ENCODE peak calls at places on chromosomes 11 and 22, in ten cellular contexts. S is AG10803, R is GM23338, B is HCT116, I is SK-N-SH, W is fibroblast of the aortic adventitia, X is sigmoid colon, U is astrocyte of the spinal cord, F is heart left ventricle, Z is LNCaP clone FGC. T is an unnamed sample.
A peak's percentile ranks its signal among the peaks of the same experiment; 100 is the strongest.

GRCh38 chr11:101949846-101950245 is 33.5 kb upstream of the ANGPTL5 start:
- DNase-seq in S (no peak), R (peak; percentile 4), B (no peak), I (no peak), W (no peak), X (no peak), U (no peak), F (no peak), Z (no peak), T (no peak)

GRCh38 chr11:122175316-122175715 is 59.3 kb upstream of the BLID start:
- DNase-seq in S (no peak), R (no peak), B (no peak), I (no peak), W (no peak), X (no peak), U (no peak), F (no peak), Z (no peak), T (peak; percentile 57)

GRCh38 chr22:48316876-48317250 is 1510.8 kb downstream of the BRD1 start:
- DNase-seq in S (no peak), R (no peak), B (no peak), I (no peak), W (no peak), X (peak; percentile 37), U (no peak), F (no peak), Z (no peak), T (no peak)

GRCh38 chr11:19924321-19925115 is 211.9 kb downstream of the NAV2 start:
- DNase-seq in S (no peak), R (no peak), B (no peak), I (no peak), W (no peak), X (no peak), U (no peak), F (no peak), Z (no peak), T (no peak)

GRCh38 chr22:36344106-36344827 is 43.5 kb downstream of the MYH9 start:
- DNase-seq in S (no peak), R (no peak), B (no peak), I (no peak), W (no peak), X (no peak), U (no peak), F (no peak), Z (no peak), T (no peak)

GRCh38 chr11:27455667-27456066 is 16.9 kb downstream of the LGR4 start:
- DNase-seq in S (no peak), R (no peak), B (no peak), I (no peak), W (no peak), X (no peak), U (no peak), F (no peak), Z (no peak), T (no peak)

GRCh38 chr11:58493676-58494075 is 14.2 kb downstream of the OR5B21 start:
- DNase-seq in S (no peak), R (no peak), B (no peak), I (no peak), W (peak; percentile 25), X (no peak), U (peak; percentile 3), F (no peak), Z (no peak), T (peak; percentile 58)

GRCh38 chr22:21741790-21742189 is 6.2 kb upstream of the YPEL1 start:
- DNase-seq in S (no peak), R (no peak), B (no peak), I (no peak), W (no peak), X (no peak), U (no peak), F (no peak), Z (no peak), T (no peak)

GRCh38 chr22:28921585-28921879 is 38.2 kb downstream of the ZNRF3 start:
- DNase-seq in S (no peak), R (no peak), B (no peak), I (no peak), W (no peak), X (no peak), U (no peak), F (no peak), Z (no peak), T (no peak)

GRCh38 chr11:127288926-127289325 is 288.4 kb upstream of the KIRREL3 start:
- DNase-seq in S (no peak), R (no peak), B (no peak), I (no peak), W (no peak), X (no peak), U (no peak), F (no peak), Z (no peak), T (no peak)

GRCh38 chr11:133966924-133967598 is 10.3 kb upstream of the IGSF9B start:
- DNase-seq in S (no peak), R (peak; percentile 83), B (no peak), I (peak; percentile 66), W (no peak), X (peak; percentile 73), U (no peak), F (peak; percentile 85), Z (no peak), T (no peak)

GRCh38 chr11:68312117-68312779 is at the start of gene LRP5:
- DNase-seq in S (no peak), R (peak; percentile 42), B (no peak), I (peak; percentile 94), W (no peak), X (peak; percentile 69), U (no peak), F (no peak), Z (no peak), T (no peak)
- H3K4me3 ChIP-seq in S (peak within 1 kb of the TSS; percentile 74), R (peak within 1 kb of the TSS; percentile 83), B (peak within 1 kb of the TSS; percentile 69), I (peak within 1 kb of the TSS; percentile 67), W (peak within 1 kb of the TSS; percentile 64), X (peak within 1 kb of the TSS; percentile 82), U (peak within 1 kb of the TSS; percentile 58), F (peak within 1 kb of the TSS; percentile 73), Z (peak within 1 kb of the TSS; percentile 74), T (peak within 1 kb of the TSS; percentile 59)

DNA sequence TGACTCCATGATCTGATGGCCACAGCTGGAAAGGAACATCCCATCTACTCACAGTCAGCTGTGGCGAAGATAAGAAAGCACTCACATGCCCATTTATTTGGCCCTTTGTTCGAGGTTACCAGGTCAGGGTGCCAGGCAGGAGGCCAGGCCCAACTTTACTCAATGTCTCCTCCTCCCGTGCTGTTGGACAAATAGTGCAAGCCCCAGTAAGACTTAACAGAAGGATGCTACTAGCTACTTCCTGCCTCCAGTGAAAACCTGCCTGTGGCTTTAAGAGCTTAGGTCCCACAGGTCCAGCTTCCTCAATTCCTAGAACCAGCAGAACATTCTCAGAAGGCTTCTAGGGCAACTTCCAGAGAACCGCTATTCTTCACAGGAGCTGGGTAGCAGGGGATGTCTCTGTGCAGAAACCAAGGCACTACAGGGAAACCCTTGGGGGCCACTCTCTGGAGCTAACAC is 12.9 kb upstream of the CRY2 start:
- DNase-seq in S (no peak), R (no peak), B (no peak), I (no peak), W (no peak), X (no peak), U (no peak), F (no peak), Z (no peak), T (peak; percentile 13)
- TF ChIP-seq CTCF in S (no peak), R (no peak), B (no peak), I (no peak), W (no peak), X (no peak), U (no peak), F (no peak), Z (no peak), T (no peak)

GRCh38 chr22:23579280-23579679 is 810 bp downstream of the IGLL1 start:
- DNase-seq in S (no peak), R (no peak), B (no peak), I (no peak), W (no peak), X (no peak), U (no peak), F (peak; percentile 37), Z (no peak), T (no peak)
- H3K4me3 ChIP-seq in S (no peak overlapping the region), R (no peak overlapping the region), B (no peak overlapping the region), I (no peak overlapping the region), W (no peak overlapping the region), X (no peak overlapping the region), U (no peak overlapping the region), F (no peak overlapping the region), Z (no peak overlapping the region), T (no peak overlapping the region)

GRCh38 chr11:117186431-117186761 is 7.9 kb downstream of the SIDT2 start:
- DNase-seq in S (no peak), R (no peak), B (no peak), I (no peak), W (no peak), X (peak; percentile 49), U (no peak), F (no peak), Z (no peak), T (no peak)

GRCh38 chr11:117188620-117189081 is 10.1 kb downstream of the SIDT2 start:
- DNase-seq in S (no peak), R (no peak), B (no peak), I (peak; percentile 13), W (no peak), X (peak; percentile 74), U (no peak), F (no peak), Z (no peak), T (no peak)

GRCh38 chr11:117187799-117188481 is 9.4 kb downstream of the SIDT2 start:
- DNase-seq in S (no peak), R (no peak), B (no peak), I (peak; percentile 23), W (no peak), X (peak; percentile 51), U (no peak), F (no peak), Z (no peak), T (no peak)

GRCh38 chr11:117187007-117187406 is 8.5 kb downstream of the SIDT2 start:
- DNase-seq in S (no peak), R (no peak), B (no peak), I (no peak), W (no peak), X (peak; percentile 42), U (no peak), F (no peak), Z (no peak), T (no peak)

GRCh38 chr11:117187428-117187798 is 8.9 kb downstream of the SIDT2 start:
- DNase-seq in S (no peak), R (no peak), B (no peak), I (no peak), W (no peak), X (peak; percentile 53), U (no peak), F (no peak), Z (no peak), T (no peak)
- TF ChIP-seq CTCF in S (no peak), R (no peak), B (no peak), I (no peak), W (no peak), X (no peak), U (no peak), F (no peak), Z (no peak), T (no peak)